ENCODE peak calls at places on chromosomes 12 and 14, in five cellular contexts. I, D, E, N and M are unnamed samples.

GRCh38 chr14:96125536-96125935 is 79.1 kb upstream of the BDKRB2 start:
- DNase-seq in I (no peak), D (no peak), E (no peak), N (no peak), M (no peak)

GRCh38 chr14:38342803-38343202 is 86.9 kb upstream of the CLEC14A start:
- DNase-seq in I (no peak), D (no peak), E (no peak), N (no peak), M (no peak)

GRCh38 chr12:111426341-111427185 is 20.8 kb downstream of the SH2B3 start:
- DNase-seq in I (no peak), D (no peak), E (no peak), N (no peak), M (no peak)

GRCh38 chr12:6788972-6789905 is at the start of gene CD4:
- DNase-seq in I (peak), D (peak), E (no peak), N (no peak), M (peak)

GRCh38 chr12:105212431-105212830 is 23.5 kb downstream of the APPL2 start:
- DNase-seq in I (no peak), D (no peak), E (no peak), N (no peak), M (no peak)

GRCh38 chr12:132342322-132342721 is 12.9 kb upstream of the GALNT9 start:
- DNase-seq in I (no peak), D (peak), E (no peak), N (no peak), M (no peak)

GRCh38 chr12:46267618-46268348 is 1.1 kb downstream of the SLC38A1 start:
- DNase-seq in I (peak), D (no peak), E (no peak), N (no peak), M (no peak)

GRCh38 chr12:46518184-46518583 is 145.6 kb upstream of the SLC38A2 start:
- DNase-seq in I (no peak), D (no peak), E (no peak), N (no peak), M (no peak)

GRCh38 chr14:75911883-75912282 is 69.9 kb downstream of the TGFB3 start:
- DNase-seq in I (no peak), D (no peak), E (no peak), N (no peak), M (peak)

GRCh38 chr12:62730649-62731377 is 204.1 kb downstream of the PPM1H start:
- DNase-seq in I (no peak), D (no peak), E (no peak), N (no peak), M (no peak)

GRCh38 chr14:68172664-68173063 is 353.1 kb downstream of the RAD51B start:
- DNase-seq in I (no peak), D (no peak), E (no peak), N (no peak), M (no peak)

GRCh38 chr12:104083769-104084475 is 19.6 kb downstream of the HCFC2 start:
- DNase-seq in I (peak), D (no peak), E (no peak), N (no peak), M (no peak)

GRCh38 chr12:43285248-43285647 is 266.8 kb downstream of the ADAMTS20 start:
- DNase-seq in I (no peak), D (no peak), E (no peak), N (no peak), M (no peak)

GRCh38 chr14:92259613-92260357 is 63.2 kb upstream of the SLC24A4 start:
- DNase-seq in I (no peak), D (no peak), E (no peak), N (no peak), M (no peak)

GRCh38 chr12:88300931-88301330 is 158.8 kb downstream of the TMTC3 start:
- DNase-seq in I (no peak), D (no peak), E (no peak), N (no peak), M (no peak)

GRCh38 chr12:51056242-51056641 is 8.1 kb downstream of the LETMD1 start:
- DNase-seq in I (no peak), D (no peak), E (no peak), N (no peak), M (no peak)

GRCh38 chr14:33691907-33692306 is 259.0 kb downstream of the EGLN3 start:
- DNase-seq in I (no peak), D (no peak), E (no peak), N (no peak), M (no peak)

GRCh38 chr12:58171914-58172313 is 230.5 kb downstream of the ATP23 start:
- DNase-seq in I (no peak), D (no peak), E (no peak), N (no peak), M (no peak)

GRCh38 chr12:31928246-31929139 is 30.7 kb upstream of the RESF1 start:
- DNase-seq in I (no peak), D (no peak), E (no peak), N (no peak), M (no peak)

GRCh38 chr12:65510584-65511050 is 232.1 kb downstream of the MSRB3 start:
- DNase-seq in I (no peak), D (no peak), E (peak), N (no peak), M (peak)

GRCh38 chr12:51320311-51320694 is 3.7 kb downstream of the BIN2 start:
- DNase-seq in I (no peak), D (no peak), E (no peak), N (no peak), M (no peak)

GRCh38 chr14:101979666-101980065 is 15.3 kb downstream of the DYNC1H1 start:
- DNase-seq in I (no peak), D (no peak), E (no peak), N (no peak), M (no peak)

GRCh38 chr14:94337274-94337673 is 14.1 kb upstream of the SERPINA6 start:
- DNase-seq in I (no peak), D (no peak), E (no peak), N (no peak), M (no peak)

GRCh38 chr14:38948171-38948570 is 154.9 kb downstream of the SEC23A start:
- DNase-seq in I (no peak), D (no peak), E (no peak), N (no peak), M (no peak)

GRCh38 chr12:78802593-78802992 is 62.0 kb upstream of the SYT1 start:
- DNase-seq in I (no peak), D (no peak), E (no peak), N (no peak), M (no peak)

GRCh38 chr12:121009744-121010143 is 6.5 kb downstream of the C12orf43 start:
- DNase-seq in I (no peak), D (no peak), E (peak), N (no peak), M (no peak)

GRCh38 chr14:52351561-52352491 is 37.7 kb downstream of the PTGER2 start:
- DNase-seq in I (no peak), D (no peak), E (no peak), N (no peak), M (no peak)

GRCh38 chr12:95169368-95169767 is 47.9 kb downstream of the FGD6 start:
- DNase-seq in I (no peak), D (peak), E (no peak), N (no peak), M (no peak)

GRCh38 chr12:111753144-111753881 is 13.4 kb upstream of the ALDH2 start:
- DNase-seq in I (no peak), D (no peak), E (peak), N (no peak), M (peak)

GRCh38 chr14:100915582-100915981 is 12.1 kb upstream of the RTL1 start:
- DNase-seq in I (no peak), D (no peak), E (no peak), N (no peak), M (no peak)

GRCh38 chr12:13234045-13234641 is 37.6 kb downstream of the EMP1 start:
- DNase-seq in I (no peak), D (no peak), E (no peak), N (no peak), M (no peak)

GRCh38 chr12:132323171-132324010 is 6.0 kb downstream of the GALNT9 start:
- DNase-seq in I (peak), D (no peak), E (no peak), N (no peak), M (peak)

GRCh38 chr14:56153271-56153670 is 35.1 kb downstream of the PELI2 start:
- DNase-seq in I (no peak), D (no peak), E (no peak), N (no peak), M (no peak)

GRCh38 chr12:92412931-92413685 is 267.5 kb upstream of the BTG1 start:
- DNase-seq in I (no peak), D (no peak), E (no peak), N (no peak), M (no peak)

GRCh38 chr12:70756791-70757190 is 119.6 kb upstream of the PTPRB start:
- DNase-seq in I (no peak), D (no peak), E (no peak), N (no peak), M (no peak)

GRCh38 chr12:20450591-20450990 is 82.3 kb downstream of the PDE3A start:
- DNase-seq in I (no peak), D (no peak), E (no peak), N (no peak), M (no peak)

GRCh38 chr14:96839251-96839650 is 42.1 kb downstream of the VRK1 start:
- DNase-seq in I (no peak), D (no peak), E (no peak), N (no peak), M (no peak)

GRCh38 chr12:104974626-104975290 is 11.4 kb upstream of the NOPCHAP1 start:
- DNase-seq in I (no peak), D (no peak), E (no peak), N (no peak), M (no peak)

GRCh38 chr12:121237415-121237814 is 27.5 kb downstream of the P2RX4 start:
- DNase-seq in I (no peak), D (no peak), E (no peak), N (no peak), M (peak)